ENCODE peak calls at places on chromosomes 7 and 10, in nine cellular contexts. K, G, Z, N, C, M, X, J and B are unnamed samples.

GRCh38 chr10:132162021-132162531 is 24.7 kb upstream of the DPYSL4 start:
- DNase-seq in K (no peak), G (no peak), Z (no peak), N (no peak), C (no peak), M (no peak), X (peak; percentile 41), J (no peak), B (no peak)

GRCh38 chr7:18978108-18978495 is 139.3 kb downstream of the TWIST1 start:
- DNase-seq in K (no peak), G (no peak), Z (no peak), N (peak; percentile 95), C (no peak), M (no peak), X (no peak), J (no peak), B (peak; percentile 55)

GRCh38 chr7:134448359-134449229 is 10.3 kb downstream of the AKR1B1 start:
- DNase-seq in K (no peak), G (no peak), Z (no peak), N (peak; percentile 96), C (no peak), M (peak; percentile 97), X (no peak), J (no peak), B (peak; percentile 86)

GRCh38 chr7:1861799-1862458 is 191.9 kb downstream of the ELFN1 start:
- DNase-seq in K (no peak), G (no peak), Z (no peak), N (no peak), C (no peak), M (no peak), X (no peak), J (no peak), B (no peak)

GRCh38 chr10:29319205-29319781 is 30.4 kb downstream of the LYZL1 start:
- DNase-seq in K (no peak), G (no peak), Z (no peak), N (no peak), C (no peak), M (no peak), X (no peak), J (no peak), B (no peak)

GRCh38 chr10:14684363-14684762 is 90.3 kb downstream of the FAM107B start:
- DNase-seq in K (no peak), G (no peak), Z (no peak), N (no peak), C (no peak), M (no peak), X (no peak), J (no peak), B (no peak)

GRCh38 chr7:2921748-2922147 is 77.6 kb upstream of the GNA12 start:
- DNase-seq in K (no peak), G (no peak), Z (no peak), N (no peak), C (no peak), M (peak; percentile 25), X (no peak), J (no peak), B (no peak)

GRCh38 chr7:148983220-148984146 is 44.8 kb downstream of the PDIA4 start:
- DNase-seq in K (peak; percentile 80), G (no peak), Z (peak; percentile 56), N (peak; percentile 78), C (no peak), M (peak; percentile 59), X (peak; percentile 89), J (peak; percentile 55), B (peak; percentile 65)

DNA sequence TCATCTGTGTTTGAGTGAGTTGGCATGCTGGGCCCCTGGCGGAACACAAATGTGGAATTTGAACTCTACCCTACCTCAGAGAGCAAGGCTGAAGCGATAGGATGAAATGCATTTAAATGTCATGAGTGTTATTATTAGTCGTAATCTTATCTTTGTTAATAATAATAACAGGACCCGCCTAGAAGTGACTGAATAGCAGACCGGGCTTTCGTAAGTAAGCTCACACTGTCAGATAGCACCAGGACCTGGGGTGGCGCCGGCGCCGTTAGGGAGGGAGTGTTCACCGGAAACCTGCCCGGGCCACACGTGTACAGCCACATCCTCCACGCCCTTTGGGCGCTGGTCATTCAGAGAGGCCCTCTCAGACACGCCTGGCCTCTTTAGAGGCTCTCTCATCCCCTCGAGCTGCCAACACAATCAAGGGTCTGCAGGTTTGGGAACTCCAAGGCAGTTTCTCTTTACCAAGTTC is 63.6 kb downstream of the GRK5 start:
- DNase-seq in K (no peak), G (peak; percentile 94), Z (peak; percentile 73), N (peak; percentile 51), C (no peak), M (peak; percentile 50), X (peak; percentile 94), J (no peak), B (peak; percentile 82)
- TF ChIP-seq POLR2A in K (no peak), G (no peak), Z (no peak), N (peak; percentile 14), C (no peak), M (no peak), X (no peak), J (no peak), B (no peak)

GRCh38 chr7:106258789-106259188 is 26.0 kb downstream of the NAMPT start:
- DNase-seq in K (no peak), G (no peak), Z (no peak), N (no peak), C (no peak), M (no peak), X (no peak), J (no peak), B (no peak)

GRCh38 chr7:106260136-106260561 is 24.6 kb downstream of the NAMPT start:
- DNase-seq in K (no peak), G (no peak), Z (no peak), N (no peak), C (no peak), M (no peak), X (no peak), J (no peak), B (no peak)

GRCh38 chr7:106255246-106255645 is 29.5 kb downstream of the NAMPT start:
- DNase-seq in K (no peak), G (no peak), Z (no peak), N (no peak), C (no peak), M (no peak), X (no peak), J (no peak), B (no peak)

GRCh38 chr7:106256137-106256536 is 28.6 kb downstream of the NAMPT start:
- DNase-seq in K (no peak), G (no peak), Z (peak; percentile 26), N (no peak), C (no peak), M (no peak), X (no peak), J (no peak), B (no peak)

GRCh38 chr7:106257752-106258151 is 27.0 kb downstream of the NAMPT start:
- DNase-seq in K (no peak), G (no peak), Z (peak; percentile 38), N (no peak), C (no peak), M (no peak), X (no peak), J (no peak), B (no peak)
- TF ChIP-seq POLR2A in K (no peak), G (no peak), Z (no peak), N (peak; percentile 38), C (no peak), M (no peak), X (no peak), J (no peak), B (no peak)

GRCh38 chr7:156466262-156466661 is 174.3 kb upstream of the RNF32 start:
- DNase-seq in K (no peak), G (peak; percentile 58), Z (no peak), N (no peak), C (no peak), M (no peak), X (no peak), J (no peak), B (no peak)

GRCh38 chr7:156463280-156463679 is 177.3 kb upstream of the RNF32 start:
- DNase-seq in K (no peak), G (peak; percentile 43), Z (no peak), N (no peak), C (no peak), M (no peak), X (no peak), J (no peak), B (no peak)

GRCh38 chr7:156461881-156462665 is 178.5 kb upstream of the RNF32 start:
- DNase-seq in K (no peak), G (peak; percentile 77), Z (peak; percentile 23), N (no peak), C (no peak), M (no peak), X (no peak), J (no peak), B (no peak)

GRCh38 chr7:156465186-156465585 is 175.4 kb upstream of the RNF32 start:
- DNase-seq in K (no peak), G (peak; percentile 70), Z (no peak), N (no peak), C (no peak), M (no peak), X (no peak), J (no peak), B (no peak)

DNA sequence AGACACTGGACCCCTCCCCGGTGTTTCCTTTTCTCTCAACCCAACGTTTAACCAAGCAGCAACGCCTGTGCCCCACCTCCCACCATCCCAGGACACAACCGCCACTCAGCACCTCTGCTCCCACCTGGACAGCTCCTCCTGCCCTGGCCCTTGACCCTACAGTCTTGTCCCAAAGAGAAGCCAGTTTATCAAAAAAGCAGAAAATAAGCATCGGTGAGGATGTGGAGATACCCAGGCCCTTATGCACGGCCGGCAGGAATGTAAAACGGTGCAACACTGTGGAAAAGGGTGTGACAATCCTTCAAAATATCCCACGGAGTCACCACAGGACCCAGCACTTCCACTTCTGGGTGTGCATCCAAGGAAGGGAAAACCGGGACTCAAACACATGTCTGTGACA is 176.2 kb upstream of the RNF32 start:
- DNase-seq in K (no peak), G (peak; percentile 50), Z (no peak), N (no peak), C (no peak), M (no peak), X (no peak), J (no peak), B (no peak)
- TF ChIP-seq POLR2A in K (no peak), G (no peak), Z (no peak), N (no peak), C (no peak), M (no peak), X (no peak), J (no peak), B (no peak)

GRCh38 chr10:3074985-3075600 is 7.7 kb downstream of the PFKP start:
- DNase-seq in K (no peak), G (no peak), Z (no peak), N (no peak), C (peak; percentile 33), M (no peak), X (no peak), J (no peak), B (no peak)

GRCh38 chr10:3074145-3074665 is 6.9 kb downstream of the PFKP start:
- DNase-seq in K (no peak), G (no peak), Z (no peak), N (peak; percentile 47), C (peak; percentile 62), M (no peak), X (no peak), J (no peak), B (no peak)

GRCh38 chr10:3069876-3070275 is 2.5 kb downstream of the PFKP start:
- DNase-seq in K (no peak), G (no peak), Z (no peak), N (no peak), C (no peak), M (no peak), X (no peak), J (no peak), B (no peak)

GRCh38 chr10:3071405-3072198 is 4.3 kb downstream of the PFKP start:
- DNase-seq in K (no peak), G (no peak), Z (no peak), N (peak; percentile 96), C (no peak), M (peak; percentile 95), X (no peak), J (no peak), B (peak; percentile 91)

GRCh38 chr10:3072641-3073360 is 5.5 kb downstream of the PFKP start:
- DNase-seq in K (no peak), G (no peak), Z (no peak), N (no peak), C (peak; percentile 13), M (no peak), X (no peak), J (no peak), B (no peak)
- TF ChIP-seq POLR2A in K (no peak), G (no peak), Z (no peak), N (no peak), C (no peak), M (no peak), X (no peak), J (no peak), B (no peak)